ENCODE peak calls at places on chromosomes 12 and 14, in four cellular contexts. One of them, this sample, is unnamed.

GRCh38 chr12:31362115-31362758 is 36.3 kb upstream of the SINHCAF start:
- DNase-seq in trophoblast cell: peak; percentile 48
- DNase-seq in H1: no peak
- DNase-seq in H9: peak; percentile 76
- DNase-seq in this sample: peak; percentile 69

GRCh38 chr12:21656931-21657335 is 709 bp downstream of the LDHB start:
- DNase-seq in H9: peak; percentile 47
- DNase-seq in H1: no peak
- DNase-seq in trophoblast cell: peak; percentile 23
- DNase-seq in this sample: peak; percentile 68

GRCh38 chr14:103551338-103551762 is 11.1 kb downstream of the BAG5 start:
- DNase-seq in trophoblast cell: no peak
- DNase-seq in H1: no peak
- DNase-seq in H9: no peak
- DNase-seq in this sample: no peak

GRCh38 chr14:100645200-100645985 is 58.2 kb upstream of the BEGAIN start:
- DNase-seq in H1: peak; percentile 54
- DNase-seq in trophoblast cell: peak; percentile 90
- DNase-seq in H9: peak; percentile 92
- DNase-seq in this sample: peak; percentile 90

GRCh38 chr14:67566908-67567307 is 33.2 kb downstream of the PIGH start:
- DNase-seq in H9: no peak
- DNase-seq in H1: no peak
- DNase-seq in trophoblast cell: no peak
- DNase-seq in this sample: peak; percentile 57

GRCh38 chr12:107330901-107331431 is 237.6 kb upstream of the CRY1 start:
- DNase-seq in H1: no peak
- DNase-seq in H9: no peak
- DNase-seq in trophoblast cell: no peak
- DNase-seq in this sample: peak; percentile 20

GRCh38 chr12:67559751-67560150 is 88.8 kb upstream of the DYRK2 start:
- DNase-seq in trophoblast cell: no peak
- DNase-seq in H1: no peak
- DNase-seq in H9: no peak
- DNase-seq in this sample: no peak

GRCh38 chr12:85836716-85837100 is 499 bp upstream of the RASSF9 start:
- DNase-seq in trophoblast cell: no peak
- DNase-seq in H9: peak; percentile 28
- DNase-seq in H1: no peak
- DNase-seq in this sample: peak; percentile 56

GRCh38 chr14:73817020-73817419 is 34.6 kb upstream of the PTGR2 start:
- DNase-seq in trophoblast cell: no peak
- DNase-seq in H1: no peak
- DNase-seq in H9: no peak
- DNase-seq in this sample: no peak

GRCh38 chr12:114508529-114509129 is 102.7 kb upstream of the TBX5 start:
- DNase-seq in H1: peak; percentile 56
- DNase-seq in trophoblast cell: peak; percentile 85
- DNase-seq in H9: peak; percentile 87
- DNase-seq in this sample: peak; percentile 87

GRCh38 chr14:68625366-68626090 is 167.3 kb downstream of the ZFP36L1 start:
- DNase-seq in trophoblast cell: no peak
- DNase-seq in H1: no peak
- DNase-seq in H9: no peak
- DNase-seq in this sample: no peak

GRCh38 chr12:457676-458075 is 2.1 kb upstream of the B4GALNT3 start:
- DNase-seq in H9: no peak
- DNase-seq in trophoblast cell: no peak
- DNase-seq in H1: no peak
- DNase-seq in this sample: no peak

GRCh38 chr12:39919790-39920189 is 186.1 kb downstream of the SLC2A13 start:
- DNase-seq in trophoblast cell: peak; percentile 2
- DNase-seq in H1: no peak
- DNase-seq in H9: no peak
- DNase-seq in this sample: no peak

GRCh38 chr12:110739894-110740293 is 2.8 kb downstream of the PPP1CC start:
- DNase-seq in H9: no peak
- DNase-seq in trophoblast cell: no peak
- DNase-seq in H1: no peak
- DNase-seq in this sample: no peak

GRCh38 chr12:57190037-57190436 is 26.6 kb upstream of the NXPH4 start:
- DNase-seq in H9: no peak
- DNase-seq in H1: no peak
- DNase-seq in trophoblast cell: no peak
- DNase-seq in this sample: no peak

GRCh38 chr12:29043069-29043468 is 106.0 kb upstream of the FAR2 start:
- DNase-seq in H9: no peak
- DNase-seq in trophoblast cell: no peak
- DNase-seq in H1: no peak
- DNase-seq in this sample: no peak

GRCh38 chr12:4824415-4824814 is 85.3 kb upstream of the KCNA1 start:
- DNase-seq in H9: no peak
- DNase-seq in trophoblast cell: peak; percentile 62
- DNase-seq in H1: no peak
- DNase-seq in this sample: peak; percentile 84

GRCh38 chr14:32077081-32078029 is at the start of gene ARHGAP5:
- DNase-seq in trophoblast cell: peak; percentile 41
- DNase-seq in H1: no peak
- DNase-seq in H9: peak; percentile 59
- DNase-seq in this sample: peak; percentile 84

GRCh38 chr14:88919502-88919901 is 95.1 kb downstream of the TTC8 start:
- DNase-seq in H1: no peak
- DNase-seq in H9: no peak
- DNase-seq in trophoblast cell: peak; percentile 36
- DNase-seq in this sample: peak; percentile 1

GRCh38 chr14:68188174-68188573 is 368.6 kb downstream of the RAD51B start:
- DNase-seq in trophoblast cell: no peak
- DNase-seq in H9: no peak
- DNase-seq in H1: no peak
- DNase-seq in this sample: no peak

GRCh38 chr12:54340845-54341244 is 15.9 kb downstream of the COPZ1 start:
- DNase-seq in trophoblast cell: peak; percentile 33
- DNase-seq in H1: no peak
- DNase-seq in H9: no peak
- DNase-seq in this sample: no peak

GRCh38 chr14:78524766-78525165 is 354.6 kb downstream of the NRXN3 start:
- DNase-seq in H9: no peak
- DNase-seq in trophoblast cell: no peak
- DNase-seq in H1: no peak
- DNase-seq in this sample: no peak

GRCh38 chr14:86574778-86575129 is 1044.8 kb downstream of the FLRT2 start:
- DNase-seq in H1: no peak
- DNase-seq in H9: no peak
- DNase-seq in trophoblast cell: no peak
- DNase-seq in this sample: no peak

GRCh38 chr12:86015026-86015425 is 140.9 kb downstream of the NTS start:
- DNase-seq in H1: no peak
- DNase-seq in H9: no peak
- DNase-seq in trophoblast cell: no peak
- DNase-seq in this sample: no peak

GRCh38 chr14:95222870-95223398 is 65.6 kb upstream of the DICER1 start:
- DNase-seq in H9: no peak
- DNase-seq in trophoblast cell: no peak
- DNase-seq in H1: no peak
- DNase-seq in this sample: no peak

GRCh38 chr14:77014004-77014604 is 14.4 kb downstream of the IRF2BPL start:
- DNase-seq in H1: no peak
- DNase-seq in H9: no peak
- DNase-seq in trophoblast cell: peak; percentile 80
- DNase-seq in this sample: peak; percentile 76

GRCh38 chr12:40691913-40692616 is at the start of gene CNTN1:
- DNase-seq in H9: peak; percentile 97
- DNase-seq in trophoblast cell: no peak
- DNase-seq in H1: peak; percentile 89
- DNase-seq in this sample: peak; percentile 93

GRCh38 chr14:59208224-59208814 is 19.9 kb downstream of the DAAM1 start:
- DNase-seq in H9: no peak
- DNase-seq in H1: no peak
- DNase-seq in trophoblast cell: peak; percentile 47
- DNase-seq in this sample: peak; percentile 67

GRCh38 chr14:69827560-69827959 is 30.5 kb upstream of the SLC10A1 start:
- DNase-seq in trophoblast cell: peak; percentile 88
- DNase-seq in H1: no peak
- DNase-seq in H9: no peak
- DNase-seq in this sample: peak; percentile 34

GRCh38 chr12:121535150-121536057 is 45.4 kb downstream of the KDM2B start:
- DNase-seq in H9: no peak
- DNase-seq in trophoblast cell: no peak
- DNase-seq in H1: no peak
- DNase-seq in this sample: no peak

GRCh38 chr14:95045255-95045701 is 112.1 kb downstream of the DICER1 start:
- DNase-seq in trophoblast cell: no peak
- DNase-seq in H1: no peak
- DNase-seq in H9: peak; percentile 21
- DNase-seq in this sample: no peak

DNA sequence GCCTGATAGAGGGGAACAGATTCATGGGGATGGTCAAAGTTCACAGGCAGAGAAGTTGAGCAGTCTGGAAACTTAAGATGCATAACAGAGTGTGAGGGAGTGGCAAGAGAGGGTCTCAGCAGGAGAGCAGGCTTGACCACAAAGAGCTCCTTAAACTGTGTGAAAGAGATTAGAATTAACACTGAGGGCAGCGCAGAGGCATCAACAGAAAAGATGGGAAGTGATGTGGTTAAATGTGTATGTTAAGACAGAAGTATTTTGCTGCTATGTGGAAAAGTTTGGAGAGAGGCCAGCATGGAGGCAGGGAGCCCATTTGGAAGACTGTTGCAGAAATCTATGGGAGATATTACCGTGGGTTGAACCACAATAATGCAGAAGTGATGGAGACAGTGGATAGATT is 122.7 kb upstream of the LMNTD1 start:
- DNase-seq in H1: no peak
- DNase-seq in H9: no peak
- DNase-seq in trophoblast cell: no peak
- DNase-seq in this sample: peak; percentile 73
- H3K79me2 ChIP-seq in H1: no peaks in the 10 kb centered on the region
- H3K79me2 ChIP-seq in H9: no peaks in the 10 kb centered on the region
- H3K79me2 ChIP-seq in trophoblast cell: no peaks in the 10 kb centered on the region
- H3K79me2 ChIP-seq in this sample: no peaks in the 10 kb centered on the region

GRCh38 chr12:32662665-32663064 is 16.4 kb upstream of the DNM1L start:
- DNase-seq in H1: no peak
- DNase-seq in trophoblast cell: peak; percentile 39
- DNase-seq in H9: no peak
- DNase-seq in this sample: peak; percentile 64
- H4K8ac ChIP-seq in H1: no peak overlapping the region
- H4K8ac ChIP-seq in trophoblast cell: no peak overlapping the region
- H4K8ac ChIP-seq in H9: no peak overlapping the region
- H4K8ac ChIP-seq in this sample: no peak overlapping the region

GRCh38 chr12:48681416-48681737 is 661 bp downstream of the KANSL2 start:
- DNase-seq in trophoblast cell: no peak
- DNase-seq in H1: no peak
- DNase-seq in H9: no peak
- DNase-seq in this sample: peak; percentile 68

GRCh38 chr12:48682927-48683326 is 889 bp upstream of the KANSL2 start:
- DNase-seq in H1: no peak
- DNase-seq in trophoblast cell: no peak
- DNase-seq in H9: no peak
- DNase-seq in this sample: no peak

GRCh38 chr12:48683534-48683933 is 1.5 kb upstream of the KANSL2 start:
- DNase-seq in H9: no peak
- DNase-seq in trophoblast cell: no peak
- DNase-seq in H1: no peak
- DNase-seq in this sample: no peak

GRCh38 chr12:48680861-48681260 is 1.2 kb downstream of the KANSL2 start:
- DNase-seq in H9: no peak
- DNase-seq in trophoblast cell: no peak
- DNase-seq in H1: no peak
- DNase-seq in this sample: no peak

GRCh38 chr12:48681738-48682532 is at the start of gene KANSL2:
- DNase-seq in H9: peak; percentile 99
- DNase-seq in H1: peak; percentile 91
- DNase-seq in trophoblast cell: peak; percentile 99
- DNase-seq in this sample: peak; percentile 100
- H3K79me2 ChIP-seq in H9: peaks cover 32% of the 10 kb centered on the region
- H3K79me2 ChIP-seq in H1: peaks cover 50% of the 10 kb centered on the region
- H3K79me2 ChIP-seq in trophoblast cell: peaks cover 16% of the 10 kb centered on the region
- H3K79me2 ChIP-seq in this sample: peaks cover 44% of the 10 kb centered on the region

GRCh38 chr14:105299654-105300541 is 903 bp downstream of the BRF1 start:
- DNase-seq in trophoblast cell: no peak
- DNase-seq in H9: peak; percentile 26
- DNase-seq in H1: no peak
- DNase-seq in this sample: no peak
- H4K8ac ChIP-seq in trophoblast cell: peak overlapping the region; percentile 43
- H4K8ac ChIP-seq in H9: no peak overlapping the region
- H4K8ac ChIP-seq in H1: peak overlapping the region; percentile 91
- H4K8ac ChIP-seq in this sample: no peak overlapping the region

GRCh38 chr12:19169222-19169621 is 39.7 kb downstream of the PLEKHA5 start:
- DNase-seq in H9: no peak
- DNase-seq in trophoblast cell: no peak
- DNase-seq in H1: no peak
- DNase-seq in this sample: no peak
- H3K79me2 ChIP-seq in H9: peaks cover 17% of the 10 kb centered on the region
- H3K79me2 ChIP-seq in trophoblast cell: peaks cover 2% of the 10 kb centered on the region
- H3K79me2 ChIP-seq in H1: peaks cover 96% of the 10 kb centered on the region
- H3K79me2 ChIP-seq in this sample: peaks cover 26% of the 10 kb centered on the region

GRCh38 chr14:75301666-75302325 is 23.2 kb downstream of the FOS start:
- DNase-seq in H9: no peak
- DNase-seq in H1: no peak
- DNase-seq in trophoblast cell: peak; percentile 91
- DNase-seq in this sample: no peak

GRCh38 chr14:75299576-75299975 is 20.9 kb downstream of the FOS start:
- DNase-seq in trophoblast cell: no peak
- DNase-seq in H9: no peak
- DNase-seq in H1: no peak
- DNase-seq in this sample: no peak

GRCh38 chr14:75297417-75298040 is 18.9 kb downstream of the FOS start:
- DNase-seq in H9: no peak
- DNase-seq in trophoblast cell: peak; percentile 40
- DNase-seq in H1: no peak
- DNase-seq in this sample: no peak

GRCh38 chr14:75298187-75298985 is 19.8 kb downstream of the FOS start:
- DNase-seq in H9: no peak
- DNase-seq in H1: no peak
- DNase-seq in trophoblast cell: peak; percentile 28
- DNase-seq in this sample: no peak

GRCh38 chr14:75299064-75299463 is 20.4 kb downstream of the FOS start:
- DNase-seq in trophoblast cell: peak; percentile 98
- DNase-seq in H9: no peak
- DNase-seq in H1: no peak
- DNase-seq in this sample: peak; percentile 59
- H4K8ac ChIP-seq in trophoblast cell: no peak overlapping the region
- H4K8ac ChIP-seq in H9: no peak overlapping the region
- H4K8ac ChIP-seq in H1: no peak overlapping the region
- H4K8ac ChIP-seq in this sample: no peak overlapping the region